ENCODE peak calls at places on chromosomes 11 and 22, in ten cellular contexts. I, L, V, K, C, Q, N, F, R and D are unnamed samples.
A peak's percentile ranks its signal among the peaks of the same experiment; 100 is the strongest.

GRCh38 chr11:80436547-80436946 is 995.7 kb upstream of the TENM4 start:
- DNase-seq in I (no peak), L (no peak), V (no peak), K (no peak), C (no peak), Q (no peak), N (no peak), F (no peak), R (no peak), D (no peak)

GRCh38 chr11:8709002-8709672 is 26.5 kb downstream of the RPL27A start:
- DNase-seq in I (no peak), L (no peak), V (peak; percentile 54), K (no peak), C (peak; percentile 85), Q (peak; percentile 78), N (no peak), F (peak; percentile 96), R (peak; percentile 95), D (peak; percentile 92)

GRCh38 chr11:68014157-68014965 is 4.2 kb downstream of the ALDH3B1 start:
- DNase-seq in I (no peak), L (no peak), V (no peak), K (no peak), C (peak; percentile 47), Q (peak; percentile 80), N (peak; percentile 89), F (peak; percentile 87), R (no peak), D (no peak)

GRCh38 chr22:44597616-44598015 is 99.6 kb upstream of the RTL6 start:
- DNase-seq in I (peak; percentile 31), L (no peak), V (no peak), K (no peak), C (no peak), Q (no peak), N (no peak), F (no peak), R (peak; percentile 49), D (no peak)

GRCh38 chr11:6251990-6252473 is 7.6 kb upstream of the CCKBR start:
- DNase-seq in I (no peak), L (no peak), V (peak; percentile 82), K (no peak), C (no peak), Q (peak; percentile 29), N (peak; percentile 84), F (peak; percentile 71), R (no peak), D (peak; percentile 89)

GRCh38 chr11:19253149-19253540 is 12.4 kb upstream of the E2F8 start:
- DNase-seq in I (no peak), L (no peak), V (no peak), K (no peak), C (no peak), Q (peak; percentile 28), N (no peak), F (peak; percentile 61), R (no peak), D (no peak)

GRCh38 chr11:45300715-45301114 is 14.6 kb upstream of the SYT13 start:
- DNase-seq in I (no peak), L (no peak), V (no peak), K (no peak), C (no peak), Q (no peak), N (no peak), F (no peak), R (no peak), D (no peak)

GRCh38 chr22:28711820-28712777 is 29.5 kb downstream of the CHEK2 start:
- DNase-seq in I (peak; percentile 75), L (no peak), V (no peak), K (no peak), C (no peak), Q (no peak), N (no peak), F (peak; percentile 93), R (no peak), D (no peak)

GRCh38 chr11:26587073-26587472 is 15.0 kb upstream of the MUC15 start:
- DNase-seq in I (no peak), L (no peak), V (no peak), K (no peak), C (no peak), Q (no peak), N (no peak), F (no peak), R (no peak), D (no peak)

GRCh38 chr11:35641206-35641885 is 21.2 kb upstream of the TRIM44 start:
- DNase-seq in I (peak; percentile 85), L (no peak), V (no peak), K (no peak), C (no peak), Q (no peak), N (no peak), F (peak; percentile 35), R (no peak), D (no peak)

GRCh38 chr11:111632798-111633197 is 30.5 kb downstream of the SIK2 start:
- DNase-seq in I (no peak), L (no peak), V (no peak), K (no peak), C (no peak), Q (no peak), N (no peak), F (no peak), R (no peak), D (no peak)

GRCh38 chr22:39405346-39406085 is 5.9 kb downstream of the TAB1 start:
- DNase-seq in I (no peak), L (no peak), V (no peak), K (no peak), C (no peak), Q (no peak), N (no peak), F (peak; percentile 78), R (peak; percentile 54), D (peak; percentile 53)

GRCh38 chr11:128862913-128863660 is 4.0 kb downstream of the KCNJ1 start:
- DNase-seq in I (no peak), L (no peak), V (no peak), K (no peak), C (peak; percentile 22), Q (no peak), N (no peak), F (peak; percentile 34), R (no peak), D (no peak)

GRCh38 chr22:23895599-23896144 is 1.5 kb downstream of the MIF start:
- DNase-seq in I (no peak), L (no peak), V (no peak), K (no peak), C (no peak), Q (no peak), N (no peak), F (no peak), R (no peak), D (no peak)
- H3K4me3 ChIP-seq in I (peak overlapping the region; percentile 40), L (peak overlapping the region; percentile 89), V (no peak overlapping the region), K (peak overlapping the region; percentile 90), C (no peak overlapping the region), Q (peak overlapping the region; percentile 64), N (no peak overlapping the region), F (peak overlapping the region; percentile 87), R (peak overlapping the region; percentile 82), D (peak overlapping the region; percentile 78)

DNA sequence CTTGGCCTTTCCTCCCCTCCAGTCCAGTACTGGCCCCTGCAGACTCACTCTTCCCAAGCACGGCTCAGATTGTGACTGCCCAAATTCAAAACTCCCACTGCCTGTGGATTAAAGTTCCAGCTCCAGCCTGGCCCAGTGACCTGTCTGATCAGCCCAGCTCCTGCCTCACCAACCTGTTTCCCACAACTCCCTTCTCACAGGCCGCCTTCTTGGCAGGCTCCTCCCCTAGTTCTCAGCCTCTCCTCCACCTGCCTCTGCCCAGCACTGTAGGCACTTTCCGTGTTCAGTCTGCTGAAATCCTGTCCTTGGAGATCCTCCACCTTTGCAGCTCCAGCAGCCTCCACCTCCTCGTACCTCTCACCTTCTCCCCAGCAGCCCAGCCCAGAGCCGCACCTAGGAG is 68.6 kb downstream of the MICAL2 start:
- DNase-seq in I (no peak), L (no peak), V (peak; percentile 78), K (no peak), C (peak; percentile 57), Q (peak; percentile 67), N (peak; percentile 76), F (no peak), R (no peak), D (no peak)
- H3K27ac ChIP-seq in I (no peak overlapping the region), L (no peak overlapping the region), V (peak overlapping the region; percentile 75), K (no peak overlapping the region), C (peak overlapping the region; percentile 78), Q (peak overlapping the region; percentile 70), N (peak overlapping the region; percentile 34), F (peak overlapping the region; percentile 93), R (no peak overlapping the region), D (peak overlapping the region; percentile 55)

GRCh38 chr11:119791701-119792151 is 62.7 kb upstream of the NECTIN1 start:
- DNase-seq in I (peak; percentile 78), L (no peak), V (no peak), K (no peak), C (no peak), Q (no peak), N (no peak), F (peak; percentile 65), R (no peak), D (peak; percentile 43)
- H3K27me3 ChIP-seq in I (no peaks in the 10 kb centered on the region), L (peaks cover 7% of the 10 kb centered on the region), V (no peaks in the 10 kb centered on the region), K (no peaks in the 10 kb centered on the region), C (no peaks in the 10 kb centered on the region), Q (no peaks in the 10 kb centered on the region), N (no peaks in the 10 kb centered on the region), F (no peaks in the 10 kb centered on the region), R (no peaks in the 10 kb centered on the region), D (no peaks in the 10 kb centered on the region)

GRCh38 chr22:37639070-37639760 is at the start of gene SH3BP1:
- DNase-seq in I (peak; percentile 87), L (no peak), V (peak; percentile 51), K (peak; percentile 54), C (peak; percentile 60), Q (peak; percentile 81), N (peak; percentile 72), F (peak; percentile 53), R (peak; percentile 72), D (no peak)

GRCh38 chr22:37636949-37637273 is 2.6 kb upstream of the SH3BP1 start:
- DNase-seq in I (no peak), L (no peak), V (no peak), K (no peak), C (no peak), Q (no peak), N (no peak), F (no peak), R (no peak), D (no peak)

GRCh38 chr22:37636186-37636948 is 3.1 kb upstream of the SH3BP1 start:
- DNase-seq in I (peak; percentile 67), L (no peak), V (no peak), K (no peak), C (no peak), Q (peak; percentile 51), N (peak; percentile 36), F (peak; percentile 84), R (no peak), D (no peak)

GRCh38 chr22:37639771-37640590 is 512 bp downstream of the SH3BP1 start:
- DNase-seq in I (peak; percentile 67), L (no peak), V (no peak), K (peak; percentile 32), C (no peak), Q (peak; percentile 47), N (no peak), F (no peak), R (no peak), D (no peak)

DNA sequence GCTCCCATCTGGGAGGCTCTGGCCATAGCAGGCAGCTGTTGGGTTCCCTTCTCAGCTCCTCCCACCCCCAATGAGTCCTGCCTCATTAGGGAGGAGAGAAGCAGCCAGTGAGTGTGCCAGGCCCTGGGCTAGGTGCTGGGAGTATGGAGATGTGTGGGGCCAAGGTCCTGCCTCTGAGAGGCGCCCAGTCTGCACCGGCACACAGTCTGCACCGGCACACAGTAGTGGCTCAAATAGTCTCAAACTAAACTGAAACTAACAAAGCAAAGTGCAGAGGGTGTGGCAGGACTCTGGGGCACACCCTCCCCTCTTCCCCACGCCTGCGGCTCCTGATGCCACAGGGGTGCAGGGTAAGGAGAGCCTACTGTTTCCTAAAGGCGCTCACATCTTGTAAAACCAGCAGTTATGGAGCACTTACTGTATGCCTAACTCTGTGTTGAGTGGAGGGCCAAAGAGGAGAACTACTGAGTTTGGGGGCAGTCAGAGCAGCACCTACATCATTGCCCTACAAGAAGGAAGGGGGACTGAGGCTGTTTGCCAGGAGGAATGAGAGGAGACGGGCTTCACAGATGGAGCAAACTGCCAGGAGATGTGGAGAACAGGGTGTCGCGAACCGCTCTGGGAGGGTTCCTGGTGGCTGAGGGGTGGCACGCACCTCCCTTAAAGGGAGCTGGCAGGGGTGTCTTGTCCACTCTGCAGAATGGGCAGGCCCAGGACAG is 959 bp upstream of the SH3BP1 start:
- DNase-seq in I (peak; percentile 36), L (no peak), V (no peak), K (peak; percentile 47), C (no peak), Q (peak; percentile 85), N (peak; percentile 98), F (no peak), R (no peak), D (no peak)
- H3K4me3 ChIP-seq in I (no peak overlapping the region), L (peak overlapping the region; percentile 81), V (no peak overlapping the region), K (peak overlapping the region; percentile 94), C (no peak overlapping the region), Q (peak overlapping the region; percentile 77), N (no peak overlapping the region), F (no peak overlapping the region), R (peak overlapping the region; percentile 59), D (no peak overlapping the region)